ENCODE peak calls at places on chromosome 20, in seven cellular contexts. X, O, I, A, K, B and U are unnamed samples.

GRCh38 chr20:23647346-23647745 is 9.6 kb upstream of the CST3 start:
- DNase-seq in K (no peak), B (no peak), X (no peak), A (no peak), I (no peak), O (no peak), U (no peak)

GRCh38 chr20:6886065-6886729 is 118.7 kb downstream of the BMP2 start:
- DNase-seq in A (no peak), K (peak), I (no peak), X (no peak), B (no peak), O (no peak), U (no peak)

GRCh38 chr20:61925555-61926252 is 140.0 kb downstream of the TAF4 start:
- DNase-seq in X (no peak), B (no peak), K (peak), I (no peak), A (no peak), O (peak), U (peak)

GRCh38 chr20:16922834-16923233 is 174.7 kb downstream of the OTOR start:
- DNase-seq in K (no peak), I (no peak), O (no peak), B (peak), A (no peak), X (no peak), U (peak)

GRCh38 chr20:41124451-41125094 is 12.8 kb upstream of the PLCG1 start:
- DNase-seq in B (no peak), O (no peak), I (no peak), A (no peak), K (no peak), X (no peak), U (no peak)

GRCh38 chr20:57702521-57702920 is 7.3 kb downstream of the PMEPA1 start:
- DNase-seq in O (no peak), I (no peak), K (no peak), A (no peak), X (no peak), B (no peak), U (no peak)

GRCh38 chr20:4161447-4162251 is 146.3 kb upstream of the RNF24 start:
- DNase-seq in K (peak), B (no peak), O (peak), A (no peak), I (no peak), X (peak), U (no peak)

GRCh38 chr20:25319241-25320034 is 71.2 kb downstream of the ABHD12 start:
- DNase-seq in A (no peak), O (no peak), X (peak), B (no peak), K (peak), I (no peak), U (no peak)

GRCh38 chr20:31643522-31643921 is 5.8 kb downstream of the COX4I2 start:
- DNase-seq in B (no peak), O (no peak), X (no peak), K (no peak), I (no peak), A (no peak), U (no peak)

GRCh38 chr20:33732166-33732970 is 572 bp downstream of the ZNF341 start:
- DNase-seq in A (peak), K (peak), O (peak), B (no peak), I (peak), X (peak), U (peak)